ENCODE peak calls at places on chromosomes 1 and 21, in six cellular contexts. H is activated T-cell treated with anti-CD3 and anti-CD28 coated beads for 48 hours, T is body of pancreas, L is NCI-H1048, I is T-cell, O is COR-L47. M is an unnamed sample.

GRCh38 chr21:26717146-26717739 is 128.0 kb downstream of the ADAMTS1 start:
- DNase-seq in H (no peak), T (no peak), L (no peak), I (no peak), O (peak), M (no peak)

GRCh38 chr1:220685879-220686278 is 4.3 kb upstream of the C1orf115 start:
- DNase-seq in H (no peak), T (no peak), L (no peak), I (no peak), O (no peak), M (no peak)

GRCh38 chr1:55713516-55713915 is 498.4 kb upstream of the USP24 start:
- DNase-seq in H (no peak), T (no peak), L (no peak), I (no peak), O (no peak), M (no peak)

GRCh38 chr1:160125761-160126160 is 10.2 kb downstream of the ATP1A2 start:
- DNase-seq in H (no peak), T (no peak), L (no peak), I (no peak), O (no peak), M (no peak)

GRCh38 chr1:157403203-157403602 is 149.1 kb downstream of the FCRL5 start:
- DNase-seq in H (no peak), T (no peak), L (no peak), I (no peak), O (no peak), M (no peak)

GRCh38 chr21:43321111-43321510 is 105.8 kb downstream of the SIK1 start:
- DNase-seq in H (no peak), T (no peak), L (no peak), I (no peak), O (no peak), M (no peak)

GRCh38 chr1:154553056-154553822 is 5.2 kb downstream of the UBE2Q1 start:
- DNase-seq in H (no peak), T (no peak), L (no peak), I (no peak), O (no peak), M (no peak)

GRCh38 chr1:48789903-48790302 is 13.2 kb upstream of the BEND5 start:
- DNase-seq in H (no peak), T (no peak), L (no peak), I (no peak), O (no peak), M (no peak)

GRCh38 chr1:103448560-103448959 is 76.9 kb upstream of the RNPC3 start:
- DNase-seq in H (no peak), T (no peak), L (no peak), I (no peak), O (no peak), M (no peak)

GRCh38 chr1:200304146-200304545 is 105.7 kb downstream of the ZNF281 start:
- DNase-seq in H (no peak), T (no peak), L (no peak), I (no peak), O (no peak), M (no peak)

GRCh38 chr1:182430263-182431068 is 19.5 kb upstream of the RGSL1 start:
- DNase-seq in H (peak), T (no peak), L (no peak), I (no peak), O (no peak), M (no peak)

GRCh38 chr1:18681423-18681835 is 50.8 kb downstream of the PAX7 start:
- DNase-seq in H (no peak), T (no peak), L (peak), I (no peak), O (peak), M (no peak)

GRCh38 chr1:184513966-184514365 is 127.1 kb downstream of the C1orf21 start:
- DNase-seq in H (no peak), T (peak), L (no peak), I (no peak), O (no peak), M (no peak)

GRCh38 chr1:160149235-160149634 is 2.2 kb upstream of the ATP1A4 start:
- DNase-seq in H (no peak), T (no peak), L (no peak), I (no peak), O (no peak), M (no peak)

GRCh38 chr21:18987515-18988026 is 584.0 kb upstream of the TMPRSS15 start:
- DNase-seq in H (no peak), T (no peak), L (no peak), I (no peak), O (no peak), M (no peak)

GRCh38 chr21:23452384-23453083 is 2154.7 kb downstream of the MRPL39 start:
- DNase-seq in H (no peak), T (peak), L (no peak), I (no peak), O (no peak), M (peak)

GRCh38 chr1:96979869-96980268 is 258.3 kb downstream of the PTBP2 start:
- DNase-seq in H (no peak), T (no peak), L (no peak), I (no peak), O (no peak), M (no peak)

GRCh38 chr1:151728151-151728711 is 6.9 kb downstream of the RIIAD1 start:
- DNase-seq in H (no peak), T (no peak), L (no peak), I (no peak), O (no peak), M (peak)

GRCh38 chr1:6507037-6507428 is 15.6 kb upstream of the PLEKHG5 start:
- DNase-seq in H (no peak), T (no peak), L (no peak), I (no peak), O (no peak), M (no peak)

GRCh38 chr1:41901551-41901950 is 17.2 kb downstream of the HIVEP3 start:
- DNase-seq in H (no peak), T (no peak), L (no peak), I (no peak), O (no peak), M (no peak)

GRCh38 chr1:93029317-93029716 is 49.8 kb upstream of the MTF2 start:
- DNase-seq in H (no peak), T (no peak), L (no peak), I (peak), O (no peak), M (no peak)

GRCh38 chr1:153790996-153791855 is 16.0 kb downstream of the SLC27A3 start:
- DNase-seq in H (no peak), T (no peak), L (no peak), I (no peak), O (no peak), M (no peak)

GRCh38 chr1:48674641-48675040 is 102.0 kb downstream of the BEND5 start:
- DNase-seq in H (no peak), T (no peak), L (no peak), I (no peak), O (no peak), M (no peak)

GRCh38 chr1:172320723-172321122 is 99.8 kb upstream of the C1orf105 start:
- DNase-seq in H (no peak), T (no peak), L (no peak), I (no peak), O (no peak), M (no peak)

GRCh38 chr1:201450721-201451291 is 18.2 kb downstream of the PHLDA3 start:
- DNase-seq in H (no peak), T (peak), L (no peak), I (no peak), O (no peak), M (peak)

GRCh38 chr21:43921979-43922945 is 57.2 kb downstream of the AGPAT3 start:
- DNase-seq in H (peak), T (no peak), L (no peak), I (peak), O (no peak), M (no peak)

GRCh38 chr1:115445090-115445489 is 107.0 kb upstream of the NGF start:
- DNase-seq in H (no peak), T (no peak), L (no peak), I (no peak), O (no peak), M (no peak)

GRCh38 chr1:243335297-243335696 is 79.5 kb downstream of the SDCCAG8 start:
- DNase-seq in H (no peak), T (no peak), L (no peak), I (no peak), O (no peak), M (no peak)

GRCh38 chr1:227729144-227729880 is 5.8 kb downstream of the JMJD4 start:
- DNase-seq in H (no peak), T (peak), L (no peak), I (no peak), O (no peak), M (no peak)

GRCh38 chr1:209815931-209816338 is 10.0 kb upstream of the IRF6 start:
- DNase-seq in H (no peak), T (no peak), L (no peak), I (no peak), O (no peak), M (no peak)